ENCODE peak calls at places on chromosome 4, in six cellular contexts. Q is left ventricle myocardium inferior, N is lower leg skin, I is GM13976, W is suprapubic skin, P is GM10248. T is an unnamed sample.

GRCh38 chr4:104470770-104471169 is 23.9 kb downstream of the CXXC4 start:
- DNase-seq in N (no peak), P (no peak), W (no peak), I (no peak), Q (no peak), T (no peak)

GRCh38 chr4:82525287-82525898 is 36.4 kb downstream of the TMEM150C start:
- DNase-seq in P (no peak), I (no peak), N (no peak), W (no peak), Q (no peak), T (no peak)

GRCh38 chr4:140720387-140721087 is 35.6 kb downstream of the TBC1D9 start:
- DNase-seq in W (no peak), Q (no peak), N (no peak), P (no peak), I (no peak), T (peak)

GRCh38 chr4:182448281-182449151 is 205.3 kb downstream of the TENM3 start:
- DNase-seq in I (peak), N (peak), P (peak), W (peak), Q (peak), T (no peak)

GRCh38 chr4:5787311-5787710 is 76.3 kb downstream of the EVC start:
- DNase-seq in I (no peak), N (no peak), W (peak), Q (no peak), P (no peak), T (no peak)

GRCh38 chr4:189001283-189001970 is 862.2 kb downstream of the TRIML1 start:
- DNase-seq in P (no peak), Q (no peak), I (no peak), N (no peak), W (no peak), T (no peak)

GRCh38 chr4:153291562-153291961 is 52.9 kb upstream of the MND1 start:
- DNase-seq in W (no peak), P (no peak), I (no peak), N (no peak), Q (no peak), T (no peak)

GRCh38 chr4:2096073-2096609 is 37.0 kb downstream of the NAT8L start:
- DNase-seq in P (no peak), Q (no peak), I (no peak), W (no peak), N (no peak), T (no peak)

GRCh38 chr4:127505203-127505602 is 127.6 kb upstream of the INTU start:
- DNase-seq in Q (no peak), P (no peak), W (no peak), I (no peak), N (no peak), T (no peak)

GRCh38 chr4:6720202-6720699 is 4.3 kb downstream of the BLOC1S4 start:
- DNase-seq in Q (peak), P (peak), I (peak), W (peak), N (peak), T (peak)

GRCh38 chr4:150852237-150852636 is 162.8 kb downstream of the LRBA start:
- DNase-seq in Q (no peak), W (no peak), N (no peak), P (no peak), I (no peak), T (no peak)

GRCh38 chr4:52659722-52660261 is 691 bp upstream of the USP46 start:
- DNase-seq in N (peak), I (peak), Q (peak), P (peak), W (peak), T (no peak)

GRCh38 chr4:99979872-99980271 is 29.8 kb upstream of the H2AZ1 start:
- DNase-seq in N (no peak), W (no peak), Q (no peak), P (no peak), I (no peak), T (no peak)

GRCh38 chr4:187335339-187335738 is 611.7 kb upstream of the FAT1 start:
- DNase-seq in N (no peak), W (no peak), P (no peak), I (no peak), Q (no peak), T (no peak)
- TF ChIP-seq CTCF in N (no peak), W (no peak), P (no peak), I (no peak), Q (no peak), T (no peak)

GRCh38 chr4:121073672-121074386 is 1.5 kb upstream of the NDNF start:
- DNase-seq in Q (no peak), W (no peak), I (no peak), N (no peak), P (no peak), T (no peak)
- TF ChIP-seq CTCF in Q (no peak), W (no peak), I (no peak), N (no peak), P (no peak), T (no peak)

GRCh38 chr4:64911846-64912245 is 502.6 kb upstream of the TECRL start:
- DNase-seq in W (no peak), Q (no peak), I (no peak), P (no peak), N (no peak), T (no peak)
- TF ChIP-seq CTCF in W (no peak), Q (no peak), I (no peak), P (no peak), N (no peak), T (no peak)

DNA sequence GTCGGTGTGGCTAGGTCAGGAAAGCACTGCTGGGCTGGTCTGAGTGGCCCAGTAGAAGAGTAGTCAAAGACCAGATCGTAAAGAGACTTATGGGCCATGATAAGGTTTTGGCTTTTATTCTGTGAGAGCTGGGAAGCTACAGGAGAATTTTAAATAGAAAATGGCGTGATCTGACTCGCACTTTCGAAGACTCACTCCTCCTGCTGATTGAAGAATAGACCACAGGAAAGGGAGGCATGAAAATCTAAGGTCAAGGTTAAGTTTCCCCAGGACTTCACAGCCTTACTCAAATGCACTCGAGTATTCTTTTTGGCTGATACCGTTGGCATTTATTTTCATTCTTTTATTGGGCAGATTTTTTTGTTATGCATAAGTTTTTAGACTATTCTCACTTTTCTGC is 231.4 kb upstream of the ANKRD50 start:
- DNase-seq in W (no peak), P (no peak), Q (no peak), N (no peak), I (no peak), T (no peak)
- TF ChIP-seq CTCF in W (no peak), P (no peak), Q (peak), N (no peak), I (no peak), T (no peak)

T was measured in activated B cell treated with CpG ODN at 0.5 μM for 24 hours.